ENCODE peak calls at places on chromosomes 4 and X, in nine cellular contexts. One of them, this sample, is unnamed.

GRCh38 chr4:52266537-52267137 is 215.5 kb downstream of the SPATA18 start:
- DNase-seq in kidney epithelial cell: no peak
- DNase-seq in Calu3: no peak
- DNase-seq in GM23338: no peak
- DNase-seq in MM.1S: no peak
- DNase-seq in AG09319: no peak
- DNase-seq in CD4-positive, alpha-beta T cell: no peak
- DNase-seq in PC-9: no peak
- DNase-seq in Peyer's patch: no peak
- DNase-seq in this sample: no peak

GRCh38 chr4:87633239-87633638 is 16.8 kb upstream of the DMP1 start:
- DNase-seq in kidney epithelial cell: no peak
- DNase-seq in Calu3: no peak
- DNase-seq in GM23338: no peak
- DNase-seq in MM.1S: no peak
- DNase-seq in AG09319: no peak
- DNase-seq in CD4-positive, alpha-beta T cell: no peak
- DNase-seq in PC-9: no peak
- DNase-seq in Peyer's patch: no peak
- DNase-seq in this sample: no peak

GRCh38 chrX:46325312-46325877 is 219.8 kb downstream of the ZNF674 start:
- DNase-seq in kidney epithelial cell: peak; percentile 88
- DNase-seq in Calu3: peak; percentile 90
- DNase-seq in GM23338: peak; percentile 58
- DNase-seq in MM.1S: no peak
- DNase-seq in AG09319: peak; percentile 4
- DNase-seq in CD4-positive, alpha-beta T cell: peak; percentile 11
- DNase-seq in PC-9: peak; percentile 90
- DNase-seq in Peyer's patch: no peak
- DNase-seq in this sample: no peak

GRCh38 chr4:2785613-2786012 is 7.3 kb upstream of the SH3BP2 start:
- DNase-seq in kidney epithelial cell: no peak
- DNase-seq in Calu3: no peak
- DNase-seq in GM23338: no peak
- DNase-seq in MM.1S: peak; percentile 47
- DNase-seq in AG09319: no peak
- DNase-seq in CD4-positive, alpha-beta T cell: peak; percentile 29
- DNase-seq in PC-9: no peak
- DNase-seq in Peyer's patch: no peak
- DNase-seq in this sample: peak; percentile 44

GRCh38 chrX:110021180-110022022 is 18.5 kb downstream of the TMEM164 start:
- DNase-seq in kidney epithelial cell: no peak
- DNase-seq in Calu3: no peak
- DNase-seq in GM23338: no peak
- DNase-seq in MM.1S: no peak
- DNase-seq in AG09319: peak; percentile 56
- DNase-seq in CD4-positive, alpha-beta T cell: no peak
- DNase-seq in PC-9: no peak
- DNase-seq in Peyer's patch: no peak
- DNase-seq in this sample: no peak

GRCh38 chr4:137677851-137678250 is 145.6 kb upstream of the PCDH18 start:
- DNase-seq in kidney epithelial cell: peak; percentile 10
- DNase-seq in Calu3: no peak
- DNase-seq in GM23338: no peak
- DNase-seq in MM.1S: no peak
- DNase-seq in AG09319: no peak
- DNase-seq in CD4-positive, alpha-beta T cell: no peak
- DNase-seq in PC-9: no peak
- DNase-seq in Peyer's patch: no peak
- DNase-seq in this sample: no peak

GRCh38 chr4:86837651-86838050 is 11.5 kb downstream of the SLC10A6 start:
- DNase-seq in kidney epithelial cell: no peak
- DNase-seq in Calu3: no peak
- DNase-seq in GM23338: no peak
- DNase-seq in MM.1S: no peak
- DNase-seq in AG09319: no peak
- DNase-seq in CD4-positive, alpha-beta T cell: no peak
- DNase-seq in PC-9: no peak
- DNase-seq in Peyer's patch: no peak
- DNase-seq in this sample: no peak

GRCh38 chr4:124202106-124202505 is 510.4 kb downstream of the ANKRD50 start:
- DNase-seq in kidney epithelial cell: no peak
- DNase-seq in Calu3: no peak
- DNase-seq in GM23338: peak; percentile 28
- DNase-seq in MM.1S: no peak
- DNase-seq in AG09319: no peak
- DNase-seq in CD4-positive, alpha-beta T cell: no peak
- DNase-seq in PC-9: no peak
- DNase-seq in Peyer's patch: no peak
- DNase-seq in this sample: no peak

GRCh38 chr4:16140520-16141249 is 56.9 kb upstream of the PROM1 start:
- DNase-seq in kidney epithelial cell: peak; percentile 99
- DNase-seq in Calu3: peak; percentile 80
- DNase-seq in GM23338: no peak
- DNase-seq in MM.1S: no peak
- DNase-seq in AG09319: peak; percentile 88
- DNase-seq in CD4-positive, alpha-beta T cell: no peak
- DNase-seq in PC-9: peak; percentile 95
- DNase-seq in Peyer's patch: no peak
- DNase-seq in this sample: no peak

GRCh38 chrX:40644821-40645358 is 2.5 kb downstream of the CXorf38 start:
- DNase-seq in kidney epithelial cell: no peak
- DNase-seq in Calu3: peak; percentile 59
- DNase-seq in GM23338: no peak
- DNase-seq in MM.1S: peak; percentile 45
- DNase-seq in AG09319: peak; percentile 36
- DNase-seq in CD4-positive, alpha-beta T cell: peak; percentile 28
- DNase-seq in PC-9: peak; percentile 49
- DNase-seq in Peyer's patch: peak; percentile 79
- DNase-seq in this sample: peak; percentile 54

GRCh38 chr4:173919196-173919595 is 364.3 kb downstream of the FBXO8 start:
- DNase-seq in kidney epithelial cell: no peak
- DNase-seq in Calu3: no peak
- DNase-seq in GM23338: no peak
- DNase-seq in MM.1S: no peak
- DNase-seq in AG09319: no peak
- DNase-seq in CD4-positive, alpha-beta T cell: no peak
- DNase-seq in PC-9: no peak
- DNase-seq in Peyer's patch: no peak
- DNase-seq in this sample: no peak

GRCh38 chr4:6776920-6777635 is 5.4 kb upstream of the KIAA0232 start:
- DNase-seq in kidney epithelial cell: no peak
- DNase-seq in Calu3: no peak
- DNase-seq in GM23338: no peak
- DNase-seq in MM.1S: no peak
- DNase-seq in AG09319: no peak
- DNase-seq in CD4-positive, alpha-beta T cell: no peak
- DNase-seq in PC-9: no peak
- DNase-seq in Peyer's patch: no peak
- DNase-seq in this sample: no peak

GRCh38 chr4:27381806-27382205 is 521.2 kb downstream of the STIM2 start:
- DNase-seq in kidney epithelial cell: no peak
- DNase-seq in Calu3: no peak
- DNase-seq in GM23338: no peak
- DNase-seq in MM.1S: no peak
- DNase-seq in AG09319: no peak
- DNase-seq in CD4-positive, alpha-beta T cell: no peak
- DNase-seq in PC-9: no peak
- DNase-seq in Peyer's patch: no peak
- DNase-seq in this sample: no peak

DNA sequence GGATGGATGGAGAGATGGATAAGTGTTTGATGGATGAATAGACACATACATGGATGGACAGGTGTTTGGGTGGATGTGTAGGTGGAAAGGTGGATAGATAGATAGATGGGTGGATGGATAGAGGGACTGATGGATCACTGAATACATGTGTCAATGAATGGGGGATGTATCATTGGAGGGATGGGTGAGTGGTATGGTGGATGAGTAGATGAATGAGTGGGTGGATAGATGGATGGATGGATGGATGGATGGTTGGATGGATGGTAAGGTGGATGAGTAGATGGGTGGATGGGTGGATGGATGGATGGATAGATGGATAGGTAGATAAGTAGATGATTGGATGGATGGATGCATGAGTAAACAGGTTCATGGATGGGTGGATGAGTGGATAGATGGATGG is 41.1 kb upstream of the CD99 start:
- DNase-seq in kidney epithelial cell: no peak
- DNase-seq in Calu3: no peak
- DNase-seq in GM23338: no peak
- DNase-seq in MM.1S: no peak
- DNase-seq in AG09319: no peak
- DNase-seq in CD4-positive, alpha-beta T cell: no peak
- DNase-seq in PC-9: no peak
- DNase-seq in Peyer's patch: no peak
- DNase-seq in this sample: no peak
- TF ChIP-seq CTCF in kidney epithelial cell: no peak
- TF ChIP-seq CTCF in Calu3: no peak
- TF ChIP-seq CTCF in GM23338: no peak
- TF ChIP-seq CTCF in MM.1S: no peak
- TF ChIP-seq CTCF in AG09319: no peak
- TF ChIP-seq CTCF in CD4-positive, alpha-beta T cell: no peak
- TF ChIP-seq CTCF in PC-9: no peak
- TF ChIP-seq CTCF in Peyer's patch: no peak
- TF ChIP-seq CTCF in this sample: no peak

GRCh38 chr4:149112109-149112508 is 669.9 kb upstream of the NR3C2 start:
- DNase-seq in kidney epithelial cell: no peak
- DNase-seq in Calu3: no peak
- DNase-seq in GM23338: peak; percentile 20
- DNase-seq in MM.1S: no peak
- DNase-seq in AG09319: no peak
- DNase-seq in CD4-positive, alpha-beta T cell: no peak
- DNase-seq in PC-9: no peak
- DNase-seq in Peyer's patch: no peak
- DNase-seq in this sample: no peak
- TF ChIP-seq CTCF in kidney epithelial cell: no peak
- TF ChIP-seq CTCF in Calu3: no peak
- TF ChIP-seq CTCF in GM23338: peak; percentile 51
- TF ChIP-seq CTCF in MM.1S: no peak
- TF ChIP-seq CTCF in AG09319: no peak
- TF ChIP-seq CTCF in CD4-positive, alpha-beta T cell: no peak
- TF ChIP-seq CTCF in PC-9: no peak
- TF ChIP-seq CTCF in Peyer's patch: no peak
- TF ChIP-seq CTCF in this sample: no peak

DNA sequence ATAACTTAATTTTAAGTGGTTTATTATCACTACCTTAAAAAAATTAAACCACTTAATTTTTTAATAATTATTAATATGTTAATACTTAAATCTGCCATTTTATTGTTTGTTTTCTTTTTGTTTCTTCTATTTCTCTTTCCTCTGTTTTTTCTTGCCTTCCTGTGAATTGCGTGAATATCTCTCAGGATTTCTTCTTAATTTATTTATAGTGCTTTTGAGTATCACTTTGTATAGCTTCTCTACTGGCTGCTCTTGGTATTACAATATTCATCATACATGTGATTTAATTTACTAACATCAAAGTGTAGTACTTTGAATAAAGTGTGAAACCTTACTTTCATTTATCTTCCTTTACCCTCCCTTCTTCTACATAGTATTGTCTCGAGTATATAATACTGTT is 349.5 kb upstream of the CPXCR1 start:
- DNase-seq in kidney epithelial cell: no peak
- DNase-seq in Calu3: no peak
- DNase-seq in GM23338: no peak
- DNase-seq in MM.1S: no peak
- DNase-seq in AG09319: no peak
- DNase-seq in CD4-positive, alpha-beta T cell: no peak
- DNase-seq in PC-9: no peak
- DNase-seq in Peyer's patch: no peak
- DNase-seq in this sample: no peak
- TF ChIP-seq CTCF in kidney epithelial cell: no peak
- TF ChIP-seq CTCF in Calu3: no peak
- TF ChIP-seq CTCF in GM23338: peak; percentile 22
- TF ChIP-seq CTCF in MM.1S: no peak
- TF ChIP-seq CTCF in AG09319: no peak
- TF ChIP-seq CTCF in CD4-positive, alpha-beta T cell: no peak
- TF ChIP-seq CTCF in PC-9: peak; percentile 42
- TF ChIP-seq CTCF in Peyer's patch: no peak
- TF ChIP-seq CTCF in this sample: no peak

DNA sequence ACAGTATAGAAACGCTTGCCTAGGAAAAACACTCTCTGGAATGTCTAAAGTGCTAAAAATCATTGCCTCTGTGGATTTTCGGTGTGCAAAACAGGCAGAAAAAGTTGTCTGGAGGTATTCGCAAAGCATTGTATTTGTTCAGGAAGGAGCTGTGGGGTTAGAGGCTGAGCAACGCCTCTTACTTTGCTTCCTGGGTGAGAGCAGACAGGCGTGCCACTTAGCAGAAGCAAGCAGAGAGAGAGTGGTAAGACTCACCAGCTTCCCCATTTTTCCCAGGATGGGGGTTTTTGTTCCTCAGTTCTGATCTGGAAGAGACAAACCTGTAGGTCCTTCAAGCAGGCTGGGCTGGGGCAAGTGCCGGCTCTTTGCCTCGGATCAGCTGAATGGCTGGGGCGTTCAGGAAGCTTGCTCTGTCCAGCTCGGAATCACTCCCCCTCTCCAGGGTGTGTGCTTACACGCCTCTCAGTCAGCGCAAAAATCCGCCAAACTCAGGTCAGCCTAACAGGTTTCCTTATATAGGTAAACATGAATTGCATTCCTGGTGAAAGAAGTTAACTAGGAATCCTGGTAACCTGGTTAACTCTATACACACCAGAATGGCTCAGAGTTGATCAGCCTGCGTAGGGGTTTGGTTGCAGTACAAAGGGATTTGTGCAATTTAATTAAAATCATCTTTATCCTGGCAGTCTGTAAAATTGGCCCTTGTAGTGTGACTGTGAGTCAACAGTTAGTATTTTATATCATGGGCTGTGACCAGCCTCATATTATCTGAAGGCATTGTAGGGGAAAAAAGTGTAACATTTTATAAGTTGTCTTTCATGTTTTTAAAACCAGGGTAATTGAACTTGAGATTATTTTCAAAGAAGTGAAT is 213.1 kb upstream of the MID1 start:
- DNase-seq in kidney epithelial cell: peak; percentile 16
- DNase-seq in Calu3: peak; percentile 74
- DNase-seq in GM23338: peak; percentile 65
- DNase-seq in MM.1S: no peak
- DNase-seq in AG09319: no peak
- DNase-seq in CD4-positive, alpha-beta T cell: no peak
- DNase-seq in PC-9: peak; percentile 86
- DNase-seq in Peyer's patch: no peak
- DNase-seq in this sample: no peak
- TF ChIP-seq CTCF in kidney epithelial cell: no peak
- TF ChIP-seq CTCF in Calu3: no peak
- TF ChIP-seq CTCF in GM23338: no peak
- TF ChIP-seq CTCF in MM.1S: no peak
- TF ChIP-seq CTCF in AG09319: no peak
- TF ChIP-seq CTCF in CD4-positive, alpha-beta T cell: no peak
- TF ChIP-seq CTCF in PC-9: no peak
- TF ChIP-seq CTCF in Peyer's patch: no peak
- TF ChIP-seq CTCF in this sample: no peak

This sample was measured in GM06990.